ENCODE peak calls at places on chromosomes 11 and 22, in four cellular contexts. One of them, this sample, is unnamed.

GRCh38 chr11:11966826-11967668 is 41.4 kb downstream of the DKK3 start:
- DNase-seq in Panc1: peak
- DNase-seq in HepG2: peak
- DNase-seq in HCT116: peak
- DNase-seq in this sample: peak

GRCh38 chr11:116853461-116854073 is 16.1 kb upstream of the APOA1 start:
- DNase-seq in HCT116: peak
- DNase-seq in Panc1: peak
- DNase-seq in HepG2: no peak
- DNase-seq in this sample: no peak

GRCh38 chr11:11036185-11037161 is 178.6 kb upstream of the ZBED5 start:
- DNase-seq in HepG2: peak
- DNase-seq in HCT116: peak
- DNase-seq in Panc1: peak
- DNase-seq in this sample: peak

GRCh38 chr11:90192869-90193582 is 29.8 kb downstream of the CHORDC1 start:
- DNase-seq in HCT116: no peak
- DNase-seq in Panc1: no peak
- DNase-seq in HepG2: no peak
- DNase-seq in this sample: no peak

GRCh38 chr11:59157433-59157832 is 14.5 kb upstream of the DTX4 start:
- DNase-seq in HepG2: no peak
- DNase-seq in HCT116: no peak
- DNase-seq in Panc1: no peak
- DNase-seq in this sample: no peak

GRCh38 chr11:124890701-124891389 is 6.8 kb downstream of the ROBO4 start:
- DNase-seq in HepG2: no peak
- DNase-seq in Panc1: no peak
- DNase-seq in HCT116: no peak
- DNase-seq in this sample: no peak

GRCh38 chr11:35272391-35272821 is 133.4 kb downstream of the CD44 start:
- DNase-seq in Panc1: no peak
- DNase-seq in HepG2: no peak
- DNase-seq in HCT116: no peak
- DNase-seq in this sample: no peak

GRCh38 chr22:45334068-45334467 is 24.3 kb downstream of the FAM118A start:
- DNase-seq in HepG2: no peak
- DNase-seq in HCT116: no peak
- DNase-seq in Panc1: no peak
- DNase-seq in this sample: no peak

GRCh38 chr11:13261600-13262061 is 16.0 kb upstream of the BMAL1 start:
- DNase-seq in HepG2: no peak
- DNase-seq in Panc1: peak
- DNase-seq in HCT116: peak
- DNase-seq in this sample: no peak

GRCh38 chr22:28923826-28924732 is 40.7 kb downstream of the ZNRF3 start:
- DNase-seq in Panc1: no peak
- DNase-seq in HCT116: peak
- DNase-seq in HepG2: peak
- DNase-seq in this sample: no peak

GRCh38 chr22:19635644-19636043 is 78.7 kb upstream of the SEPTIN5 start:
- DNase-seq in Panc1: no peak
- DNase-seq in HCT116: no peak
- DNase-seq in HepG2: no peak
- DNase-seq in this sample: no peak

GRCh38 chr11:34792814-34793241 is 123.4 kb downstream of the APIP start:
- DNase-seq in HCT116: no peak
- DNase-seq in HepG2: peak
- DNase-seq in Panc1: no peak
- DNase-seq in this sample: no peak

GRCh38 chr11:20221546-20221945 is 61.3 kb upstream of the DBX1 start:
- DNase-seq in HCT116: no peak
- DNase-seq in HepG2: no peak
- DNase-seq in Panc1: no peak
- DNase-seq in this sample: no peak

GRCh38 chr11:115886111-115886733 is 382.0 kb upstream of the CADM1 start:
- DNase-seq in Panc1: no peak
- DNase-seq in HepG2: no peak
- DNase-seq in HCT116: no peak
- DNase-seq in this sample: no peak

GRCh38 chr22:46370584-46371373 is 35.3 kb downstream of the TRMU start:
- DNase-seq in HepG2: peak
- DNase-seq in Panc1: no peak
- DNase-seq in HCT116: no peak
- DNase-seq in this sample: no peak

GRCh38 chr11:33256031-33256807 is 962 bp upstream of the HIPK3 start:
- DNase-seq in HepG2: no peak
- DNase-seq in HCT116: no peak
- DNase-seq in Panc1: no peak
- DNase-seq in this sample: no peak

GRCh38 chr11:15875393-15875792 is 481.0 kb downstream of the SOX6 start:
- DNase-seq in Panc1: no peak
- DNase-seq in HepG2: no peak
- DNase-seq in HCT116: no peak
- DNase-seq in this sample: no peak
- TF ChIP-seq TCF7L2 in Panc1: no peak
- TF ChIP-seq TCF7L2 in HepG2: no peak
- TF ChIP-seq TCF7L2 in HCT116: no peak
- TF ChIP-seq TCF7L2 in this sample: no peak

GRCh38 chr11:87355614-87356013 is 317.9 kb downstream of the TMEM135 start:
- DNase-seq in HepG2: no peak
- DNase-seq in Panc1: no peak
- DNase-seq in HCT116: no peak
- DNase-seq in this sample: no peak

GRCh38 chr11:87356428-87356827 is 318.7 kb downstream of the TMEM135 start:
- DNase-seq in Panc1: no peak
- DNase-seq in HepG2: no peak
- DNase-seq in HCT116: no peak
- DNase-seq in this sample: no peak

GRCh38 chr11:87358461-87358860 is 320.7 kb downstream of the TMEM135 start:
- DNase-seq in HCT116: no peak
- DNase-seq in HepG2: no peak
- DNase-seq in Panc1: no peak
- DNase-seq in this sample: no peak

GRCh38 chr11:87361891-87362290 is 324.2 kb downstream of the TMEM135 start:
- DNase-seq in HCT116: no peak
- DNase-seq in Panc1: no peak
- DNase-seq in HepG2: no peak
- DNase-seq in this sample: no peak

DNA sequence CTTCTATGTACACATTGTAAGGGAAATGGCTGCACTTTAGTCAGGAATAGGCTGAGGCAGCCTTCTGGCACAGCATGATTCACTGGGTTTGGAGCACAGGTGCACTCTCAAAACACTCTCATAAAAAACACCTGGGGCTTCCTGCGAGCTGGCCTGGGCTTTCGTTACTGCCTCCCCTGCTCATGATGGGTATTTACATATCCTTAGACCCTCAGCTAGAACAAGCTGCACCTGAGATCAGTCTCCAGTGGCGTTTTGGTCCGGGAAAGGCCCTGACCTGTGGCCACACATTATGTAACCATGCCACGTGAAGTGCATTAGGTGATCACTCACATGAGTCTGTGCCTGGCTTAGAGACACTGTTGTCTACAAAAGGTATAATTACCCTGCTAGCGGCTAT is 321.7 kb downstream of the TMEM135 start:
- DNase-seq in HepG2: no peak
- DNase-seq in Panc1: no peak
- DNase-seq in HCT116: no peak
- DNase-seq in this sample: no peak
- TF ChIP-seq TCF7L2 in HepG2: no peak
- TF ChIP-seq TCF7L2 in Panc1: no peak
- TF ChIP-seq TCF7L2 in HCT116: no peak
- TF ChIP-seq TCF7L2 in this sample: no peak

GRCh38 chr22:26903030-26903856 is 245.9 kb downstream of the MIAT start:
- DNase-seq in HepG2: no peak
- DNase-seq in Panc1: no peak
- DNase-seq in HCT116: no peak
- DNase-seq in this sample: no peak
- TF ChIP-seq TCF7L2 in HepG2: no peak
- TF ChIP-seq TCF7L2 in Panc1: no peak
- TF ChIP-seq TCF7L2 in HCT116: no peak
- TF ChIP-seq TCF7L2 in this sample: no peak

GRCh38 chr11:63879598-63879997 is 37.4 kb downstream of the RCOR2 start:
- DNase-seq in Panc1: no peak
- DNase-seq in HCT116: no peak
- DNase-seq in HepG2: no peak
- DNase-seq in this sample: no peak
- TF ChIP-seq TCF7L2 in Panc1: no peak
- TF ChIP-seq TCF7L2 in HCT116: no peak
- TF ChIP-seq TCF7L2 in HepG2: no peak
- TF ChIP-seq TCF7L2 in this sample: no peak

DNA sequence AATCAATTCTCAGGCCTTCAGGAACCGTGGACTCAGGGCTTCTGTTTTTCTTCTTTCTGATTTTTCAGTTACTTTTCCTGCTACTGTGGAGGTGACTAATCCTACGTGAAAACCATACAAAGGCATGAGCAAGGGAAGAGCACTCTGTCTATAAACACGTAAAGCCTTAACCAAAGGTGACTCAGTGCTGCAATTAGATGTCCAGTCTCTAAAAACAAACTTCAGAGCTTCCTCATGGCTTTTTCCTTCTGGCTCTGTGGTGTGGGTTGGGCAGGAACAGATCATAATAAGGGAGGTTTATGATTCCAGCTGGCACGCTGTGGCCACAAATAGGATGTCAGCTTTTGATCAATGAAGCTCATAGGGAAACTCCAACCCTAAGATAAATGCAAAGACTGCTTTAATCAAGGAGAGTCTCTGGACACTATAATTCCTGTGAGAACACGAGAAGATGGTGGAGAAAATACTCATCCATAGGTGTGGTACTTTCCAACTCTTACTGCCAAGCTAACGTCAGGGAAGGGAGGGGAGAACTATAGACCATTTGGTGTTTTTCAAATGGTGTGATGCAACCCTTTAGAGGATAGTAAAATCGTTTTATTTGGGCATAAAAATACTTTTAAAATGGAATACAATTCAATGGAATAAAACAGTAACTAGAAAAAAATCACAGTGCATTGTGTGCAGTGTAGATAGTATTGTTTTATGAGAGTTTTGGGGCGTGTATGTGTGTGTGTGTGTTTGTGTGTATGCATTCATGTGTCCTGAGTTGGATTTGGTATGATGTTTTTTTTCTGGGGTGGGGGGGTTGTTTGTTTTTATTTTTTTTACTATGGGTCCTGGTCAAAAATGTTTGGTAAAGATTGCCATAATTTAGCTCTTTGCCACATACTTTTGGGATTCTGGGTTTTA is at the start of gene NXPE2:
- DNase-seq in Panc1: no peak
- DNase-seq in HepG2: no peak
- DNase-seq in HCT116: no peak
- DNase-seq in this sample: no peak
- TF ChIP-seq TCF7L2 in Panc1: no peak
- TF ChIP-seq TCF7L2 in HepG2: no peak
- TF ChIP-seq TCF7L2 in HCT116: no peak
- TF ChIP-seq TCF7L2 in this sample: no peak

DNA sequence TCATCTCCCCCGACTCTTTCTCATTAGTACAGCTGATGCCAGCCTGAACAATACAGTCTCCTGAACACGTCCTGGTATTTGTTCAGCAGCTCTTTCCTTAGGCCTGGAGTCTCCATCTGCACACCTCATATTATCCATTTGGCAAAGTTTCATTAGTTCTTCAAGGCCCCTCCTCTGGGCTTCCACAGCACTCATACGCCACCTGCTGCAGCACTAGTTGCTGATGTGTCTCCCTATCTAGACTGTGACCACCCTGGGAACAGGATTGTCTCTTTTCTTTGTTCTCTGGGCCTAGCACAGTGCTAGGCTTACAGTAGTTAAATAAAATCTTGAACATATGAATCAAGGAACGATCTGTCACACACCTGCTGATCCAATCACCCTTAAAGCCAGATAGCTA is 17.2 kb downstream of the DCHS1 start:
- DNase-seq in HepG2: no peak
- DNase-seq in Panc1: no peak
- DNase-seq in HCT116: no peak
- DNase-seq in this sample: no peak
- TF ChIP-seq TCF7L2 in HepG2: no peak
- TF ChIP-seq TCF7L2 in Panc1: no peak
- TF ChIP-seq TCF7L2 in HCT116: no peak
- TF ChIP-seq TCF7L2 in this sample: no peak

GRCh38 chr11:62010935-62011528 is 43.6 kb upstream of the FTH1 start:
- DNase-seq in HepG2: peak
- DNase-seq in Panc1: no peak
- DNase-seq in HCT116: no peak
- DNase-seq in this sample: no peak
- TF ChIP-seq TCF7L2 in HepG2: no peak
- TF ChIP-seq TCF7L2 in Panc1: no peak
- TF ChIP-seq TCF7L2 in HCT116: no peak
- TF ChIP-seq TCF7L2 in this sample: no peak

DNA sequence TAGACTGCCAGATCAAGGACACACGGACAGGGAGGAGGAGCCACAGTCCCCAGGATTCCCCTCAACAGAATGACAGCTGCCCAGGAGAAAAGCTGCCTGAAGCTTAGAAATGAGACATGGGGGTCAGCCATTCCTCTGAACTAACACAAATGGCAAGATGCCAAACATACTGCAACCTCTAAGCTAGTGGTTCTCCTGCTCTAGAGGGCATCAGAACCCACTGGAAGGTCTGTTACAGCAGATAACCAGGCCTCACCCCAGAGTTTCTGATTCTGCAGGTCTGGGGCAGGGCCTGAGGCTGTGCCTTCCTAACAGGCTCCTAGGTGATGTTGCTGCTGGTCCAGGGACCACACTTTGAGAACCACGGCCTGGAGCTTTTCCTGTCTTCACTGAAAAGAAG is 28.6 kb upstream of the BID start:
- DNase-seq in HCT116: no peak
- DNase-seq in Panc1: no peak
- DNase-seq in HepG2: no peak
- DNase-seq in this sample: no peak
- TF ChIP-seq TCF7L2 in HCT116: no peak
- TF ChIP-seq TCF7L2 in Panc1: no peak
- TF ChIP-seq TCF7L2 in HepG2: no peak
- TF ChIP-seq TCF7L2 in this sample: no peak

GRCh38 chr22:48714231-48714630 is 1113.4 kb downstream of the BRD1 start:
- DNase-seq in HCT116: no peak
- DNase-seq in HepG2: no peak
- DNase-seq in Panc1: no peak
- DNase-seq in this sample: no peak

GRCh38 chr22:48711669-48712068 is 1116.0 kb downstream of the BRD1 start:
- DNase-seq in HCT116: no peak
- DNase-seq in HepG2: no peak
- DNase-seq in Panc1: no peak
- DNase-seq in this sample: no peak

GRCh38 chr22:48711031-48711431 is 1116.6 kb downstream of the BRD1 start:
- DNase-seq in Panc1: no peak
- DNase-seq in HepG2: no peak
- DNase-seq in HCT116: no peak
- DNase-seq in this sample: no peak

GRCh38 chr22:48713266-48714205 is 1114.1 kb downstream of the BRD1 start:
- DNase-seq in Panc1: no peak
- DNase-seq in HepG2: no peak
- DNase-seq in HCT116: no peak
- DNase-seq in this sample: no peak

DNA sequence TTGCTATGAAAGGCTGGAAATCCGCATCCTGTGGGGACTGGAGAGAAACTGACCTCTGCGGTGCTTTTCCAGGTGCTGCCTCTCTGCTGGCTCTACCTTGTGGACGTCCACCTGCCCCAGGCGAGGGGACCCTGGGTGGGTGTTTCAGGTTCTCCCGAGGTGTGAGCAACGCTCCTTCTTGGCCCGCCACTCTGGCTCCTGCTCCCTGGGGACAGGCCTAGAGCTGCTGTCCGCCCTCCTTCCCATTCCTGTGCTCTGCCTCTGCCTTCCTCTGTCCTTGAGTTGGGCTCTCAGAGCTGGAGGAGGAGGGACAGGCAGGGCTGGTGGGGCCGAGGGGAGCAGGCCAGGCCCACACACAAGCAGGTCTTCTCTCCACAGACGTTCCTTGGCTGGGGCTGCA is 1115.1 kb downstream of the BRD1 start:
- DNase-seq in HCT116: no peak
- DNase-seq in Panc1: no peak
- DNase-seq in HepG2: no peak
- DNase-seq in this sample: no peak
- TF ChIP-seq TCF7L2 in HCT116: no peak
- TF ChIP-seq TCF7L2 in Panc1: no peak
- TF ChIP-seq TCF7L2 in HepG2: no peak
- TF ChIP-seq TCF7L2 in this sample: no peak

This sample was measured in K562.